ENCODE peak calls at places on chromosome 9, in ten cellular contexts. I is breast epithelium, N is fibroblast of lung, K is psoas muscle, O is right lobe of liver, V is left lung, D is lower lobe of right lung, B is HCT116, R is IMR-90, Z is A549. M is an unnamed sample.

GRCh38 chr9:90914868-90915483 is 113.4 kb downstream of the SYK start:
- DNase-seq in I (peak; percentile 62), N (peak; percentile 63), K (peak; percentile 67), O (peak; percentile 81), V (peak; percentile 91), D (peak; percentile 79), B (peak; percentile 66), R (peak; percentile 76), Z (peak; percentile 87), M (peak; percentile 89)

GRCh38 chr9:112112519-112112918 is 62.6 kb downstream of the SUSD1 start:
- DNase-seq in I (no peak), N (peak; percentile 96), K (no peak), O (no peak), V (no peak), D (no peak), B (peak; percentile 83), R (peak; percentile 92), Z (peak; percentile 74), M (no peak)

GRCh38 chr9:6348766-6349165 is 20.6 kb downstream of the TPD52L3 start:
- DNase-seq in I (no peak), N (no peak), K (no peak), O (no peak), V (no peak), D (no peak), B (no peak), R (no peak), Z (no peak), M (no peak)

GRCh38 chr9:33818832-33819500 is 2.0 kb downstream of the UBE2R2 start:
- DNase-seq in I (no peak), N (peak; percentile 63), K (no peak), O (no peak), V (no peak), D (no peak), B (no peak), R (peak; percentile 61), Z (no peak), M (no peak)

GRCh38 chr9:126386814-126387213 is 60.2 kb downstream of the MVB12B start:
- DNase-seq in I (no peak), N (no peak), K (no peak), O (no peak), V (no peak), D (no peak), B (no peak), R (no peak), Z (no peak), M (no peak)

GRCh38 chr9:137504432-137504777 is 45.3 kb upstream of the NSMF start:
- DNase-seq in I (no peak), N (no peak), K (no peak), O (no peak), V (no peak), D (no peak), B (no peak), R (no peak), Z (no peak), M (no peak)

GRCh38 chr9:94127806-94128205 is 43.5 kb downstream of the PTPDC1 start:
- DNase-seq in I (no peak), N (no peak), K (no peak), O (no peak), V (no peak), D (no peak), B (no peak), R (no peak), Z (no peak), M (no peak)

GRCh38 chr9:89357331-89358197 is 39.3 kb downstream of the SECISBP2 start:
- DNase-seq in I (no peak), N (no peak), K (no peak), O (no peak), V (no peak), D (no peak), B (no peak), R (no peak), Z (no peak), M (no peak)

GRCh38 chr9:120265791-120266190 is 314.2 kb downstream of the CDK5RAP2 start:
- DNase-seq in I (no peak), N (peak; percentile 2), K (peak; percentile 37), O (no peak), V (no peak), D (no peak), B (no peak), R (no peak), Z (no peak), M (no peak)

GRCh38 chr9:81559741-81560140 is 129.6 kb downstream of the TLE1 start:
- DNase-seq in I (peak; percentile 74), N (peak; percentile 98), K (no peak), O (no peak), V (no peak), D (no peak), B (peak; percentile 65), R (peak; percentile 95), Z (peak; percentile 51), M (no peak)

GRCh38 chr9:131747352-131747751 is 7.5 kb upstream of the RAPGEF1 start:
- DNase-seq in I (no peak), N (peak; percentile 43), K (no peak), O (no peak), V (no peak), D (no peak), B (no peak), R (peak; percentile 58), Z (no peak), M (peak; percentile 77)

GRCh38 chr9:132694144-132694543 is 23.9 kb downstream of the GTF3C4 start:
- DNase-seq in I (no peak), N (peak; percentile 24), K (no peak), O (no peak), V (no peak), D (no peak), B (no peak), R (peak; percentile 25), Z (no peak), M (peak; percentile 3)

GRCh38 chr9:100428871-100429654 is 2.1 kb downstream of the MSANTD3 start:
- DNase-seq in I (no peak), N (peak; percentile 99), K (no peak), O (no peak), V (no peak), D (no peak), B (peak; percentile 83), R (peak; percentile 100), Z (peak; percentile 95), M (peak; percentile 15)

GRCh38 chr9:9557804-9558334 is 1054.9 kb downstream of the PTPRD start:
- DNase-seq in I (no peak), N (no peak), K (no peak), O (peak; percentile 11), V (no peak), D (no peak), B (no peak), R (no peak), Z (no peak), M (no peak)

GRCh38 chr9:20048437-20048836 is 259.6 kb upstream of the SLC24A2 start:
- DNase-seq in I (no peak), N (no peak), K (no peak), O (no peak), V (no peak), D (no peak), B (no peak), R (no peak), Z (no peak), M (no peak)

GRCh38 chr9:89896806-89897340 is 292.1 kb downstream of the GADD45G start:
- DNase-seq in I (no peak), N (no peak), K (no peak), O (no peak), V (no peak), D (no peak), B (no peak), R (no peak), Z (no peak), M (no peak)

GRCh38 chr9:21682981-21683380 is 119.5 kb upstream of the MTAP start:
- DNase-seq in I (no peak), N (peak; percentile 81), K (no peak), O (no peak), V (no peak), D (no peak), B (no peak), R (peak; percentile 49), Z (no peak), M (no peak)

GRCh38 chr9:95857122-95857521 is 18.4 kb upstream of the ERCC6L2 start:
- DNase-seq in I (no peak), N (peak; percentile 73), K (no peak), O (no peak), V (no peak), D (no peak), B (no peak), R (peak; percentile 87), Z (no peak), M (peak; percentile 0)

GRCh38 chr9:135291165-135291564 is 188.4 kb upstream of the PPP1R26 start:
- DNase-seq in I (no peak), N (no peak), K (no peak), O (no peak), V (peak; percentile 73), D (peak; percentile 29), B (no peak), R (no peak), Z (no peak), M (no peak)

GRCh38 chr9:120775859-120776258 is 17.4 kb downstream of the FBXW2 start:
- DNase-seq in I (no peak), N (peak; percentile 8), K (no peak), O (no peak), V (no peak), D (no peak), B (no peak), R (no peak), Z (no peak), M (no peak)

GRCh38 chr9:18905033-18905882 is 127.8 kb downstream of the SAXO1 start:
- DNase-seq in I (no peak), N (peak; percentile 81), K (no peak), O (no peak), V (no peak), D (no peak), B (no peak), R (peak; percentile 70), Z (no peak), M (no peak)

GRCh38 chr9:68827833-68828744 is 123.0 kb downstream of the PIP5K1B start:
- DNase-seq in I (no peak), N (no peak), K (no peak), O (no peak), V (no peak), D (no peak), B (no peak), R (no peak), Z (no peak), M (no peak)
- TF ChIP-seq CTCF in I (no peak), N (no peak), K (no peak), O (no peak), V (no peak), D (no peak), B (no peak), R (no peak), Z (no peak), M (no peak)

GRCh38 chr9:129140397-129141065 is 29.3 kb downstream of the PTPA start:
- DNase-seq in I (peak; percentile 54), N (peak; percentile 58), K (peak; percentile 45), O (no peak), V (no peak), D (no peak), B (no peak), R (peak; percentile 45), Z (no peak), M (peak; percentile 51)
- H3K4me3 ChIP-seq in I (peak overlapping the region; percentile 53), N (peak overlapping the region; percentile 31), K (peak overlapping the region; percentile 67), O (peak overlapping the region; percentile 56), V (peak overlapping the region; percentile 32), D (peak overlapping the region; percentile 65), B (peak overlapping the region; percentile 60), R (peak overlapping the region; percentile 28), Z (peak overlapping the region; percentile 44), M (peak overlapping the region; percentile 68)

GRCh38 chr9:77546391-77546790 is 101.7 kb downstream of the GNA14 start:
- DNase-seq in I (no peak), N (peak; percentile 22), K (no peak), O (no peak), V (no peak), D (no peak), B (no peak), R (no peak), Z (no peak), M (no peak)
- TF ChIP-seq CTCF in I (no peak), N (no peak), K (no peak), O (no peak), V (no peak), D (no peak), B (no peak), R (no peak), Z (no peak), M (no peak)

GRCh38 chr9:38067892-38068615 is 973 bp downstream of the SHB start:
- DNase-seq in I (no peak), N (no peak), K (peak; percentile 31), O (peak; percentile 62), V (peak; percentile 84), D (peak; percentile 60), B (no peak), R (no peak), Z (no peak), M (no peak)
- H3K4me3 ChIP-seq in I (peak overlapping the region; percentile 79), N (peak overlapping the region; percentile 59), K (peak overlapping the region; percentile 98), O (peak overlapping the region; percentile 99), V (peak overlapping the region; percentile 96), D (peak overlapping the region; percentile 95), B (peak overlapping the region; percentile 84), R (peak overlapping the region; percentile 89), Z (peak overlapping the region; percentile 93), M (peak overlapping the region; percentile 52)